ENCODE peak calls at places on chromosomes 7 and 10, in five cellular contexts. One of them, this sample, is unnamed. For H3K4me1, the result is how much of the 10 kb centered on the place peaks cover.

GRCh38 chr10:69919250-69919649 is 117.5 kb downstream of the COL13A1 start:
- DNase-seq in astrocyte: no peak
- DNase-seq in CD8-positive, alpha-beta T cell: no peak
- DNase-seq in fibroblast of lung: no peak
- DNase-seq in sigmoid colon: no peak
- DNase-seq in this sample: no peak

GRCh38 chr7:72492446-72492845 is 80.3 kb upstream of the CALN1 start:
- DNase-seq in astrocyte: no peak
- DNase-seq in CD8-positive, alpha-beta T cell: no peak
- DNase-seq in fibroblast of lung: no peak
- DNase-seq in sigmoid colon: no peak
- DNase-seq in this sample: no peak

GRCh38 chr7:157412021-157412443 is 75.2 kb downstream of the DNAJB6 start:
- DNase-seq in astrocyte: peak
- DNase-seq in CD8-positive, alpha-beta T cell: no peak
- DNase-seq in fibroblast of lung: peak
- DNase-seq in sigmoid colon: no peak
- DNase-seq in this sample: peak

GRCh38 chr7:149266451-149266850 is 4.5 kb downstream of the ZNF783 start:
- DNase-seq in astrocyte: no peak
- DNase-seq in CD8-positive, alpha-beta T cell: no peak
- DNase-seq in fibroblast of lung: no peak
- DNase-seq in sigmoid colon: peak
- DNase-seq in this sample: no peak

GRCh38 chr10:128875955-128876354 is 591.1 kb upstream of the MGMT start:
- DNase-seq in astrocyte: no peak
- DNase-seq in CD8-positive, alpha-beta T cell: no peak
- DNase-seq in fibroblast of lung: peak
- DNase-seq in sigmoid colon: peak
- DNase-seq in this sample: no peak

GRCh38 chr7:31488562-31489203 is 25.2 kb upstream of the ITPRID1 start:
- DNase-seq in astrocyte: peak
- DNase-seq in CD8-positive, alpha-beta T cell: no peak
- DNase-seq in fibroblast of lung: peak
- DNase-seq in sigmoid colon: no peak
- DNase-seq in this sample: peak

GRCh38 chr10:74645681-74646080 is 180.7 kb upstream of the KAT6B start:
- DNase-seq in astrocyte: no peak
- DNase-seq in CD8-positive, alpha-beta T cell: no peak
- DNase-seq in fibroblast of lung: no peak
- DNase-seq in sigmoid colon: no peak
- DNase-seq in this sample: no peak

GRCh38 chr7:139635521-139636240 is 112.2 kb downstream of the CLEC2L start:
- DNase-seq in astrocyte: no peak
- DNase-seq in CD8-positive, alpha-beta T cell: peak
- DNase-seq in fibroblast of lung: no peak
- DNase-seq in sigmoid colon: no peak
- DNase-seq in this sample: no peak

GRCh38 chr7:108211382-108212201 is 81.4 kb upstream of the LAMB4 start:
- DNase-seq in astrocyte: peak
- DNase-seq in CD8-positive, alpha-beta T cell: no peak
- DNase-seq in fibroblast of lung: peak
- DNase-seq in sigmoid colon: no peak
- DNase-seq in this sample: peak

GRCh38 chr7:74093671-74094223 is 10.1 kb downstream of the LIMK1 start:
- DNase-seq in astrocyte: no peak
- DNase-seq in CD8-positive, alpha-beta T cell: no peak
- DNase-seq in fibroblast of lung: no peak
- DNase-seq in sigmoid colon: peak
- DNase-seq in this sample: no peak

GRCh38 chr7:5064391-5065106 is 18.9 kb downstream of the RBAK start:
- DNase-seq in astrocyte: peak
- DNase-seq in CD8-positive, alpha-beta T cell: no peak
- DNase-seq in fibroblast of lung: peak
- DNase-seq in sigmoid colon: no peak
- DNase-seq in this sample: peak

GRCh38 chr10:107686095-107686494 is 521.6 kb upstream of the SORCS1 start:
- DNase-seq in astrocyte: no peak
- DNase-seq in CD8-positive, alpha-beta T cell: no peak
- DNase-seq in fibroblast of lung: no peak
- DNase-seq in sigmoid colon: no peak
- DNase-seq in this sample: no peak

GRCh38 chr7:154409703-154410311 is 357.6 kb downstream of the DPP6 start:
- DNase-seq in astrocyte: peak
- DNase-seq in CD8-positive, alpha-beta T cell: no peak
- DNase-seq in fibroblast of lung: peak
- DNase-seq in sigmoid colon: no peak
- DNase-seq in this sample: peak

GRCh38 chr7:21304836-21305235 is 123.0 kb upstream of the SP4 start:
- DNase-seq in astrocyte: no peak
- DNase-seq in CD8-positive, alpha-beta T cell: no peak
- DNase-seq in fibroblast of lung: no peak
- DNase-seq in sigmoid colon: no peak
- DNase-seq in this sample: no peak

GRCh38 chr10:67662415-67662814 is 33.6 kb downstream of the CTNNA3 start:
- DNase-seq in astrocyte: no peak
- DNase-seq in CD8-positive, alpha-beta T cell: no peak
- DNase-seq in fibroblast of lung: no peak
- DNase-seq in sigmoid colon: no peak
- DNase-seq in this sample: no peak

GRCh38 chr7:70569335-70569819 is 562.6 kb upstream of the GALNT17 start:
- DNase-seq in astrocyte: peak
- DNase-seq in CD8-positive, alpha-beta T cell: no peak
- DNase-seq in fibroblast of lung: no peak
- DNase-seq in sigmoid colon: no peak
- DNase-seq in this sample: no peak

GRCh38 chr10:119149157-119149556 is 16.4 kb downstream of the SFXN4 start:
- DNase-seq in astrocyte: no peak
- DNase-seq in CD8-positive, alpha-beta T cell: no peak
- DNase-seq in fibroblast of lung: no peak
- DNase-seq in sigmoid colon: peak
- DNase-seq in this sample: no peak

GRCh38 chr10:12419279-12419847 is 70.0 kb downstream of the CAMK1D start:
- DNase-seq in astrocyte: peak
- DNase-seq in CD8-positive, alpha-beta T cell: no peak
- DNase-seq in fibroblast of lung: peak
- DNase-seq in sigmoid colon: peak
- DNase-seq in this sample: peak

GRCh38 chr10:3780766-3781457 is 4.1 kb downstream of the KLF6 start:
- DNase-seq in astrocyte: peak
- DNase-seq in CD8-positive, alpha-beta T cell: no peak
- DNase-seq in fibroblast of lung: peak
- DNase-seq in sigmoid colon: peak
- DNase-seq in this sample: peak

GRCh38 chr7:129777195-129777844 is 165.8 kb downstream of the NRF1 start:
- DNase-seq in astrocyte: no peak
- DNase-seq in CD8-positive, alpha-beta T cell: no peak
- DNase-seq in fibroblast of lung: no peak
- DNase-seq in sigmoid colon: no peak
- DNase-seq in this sample: no peak

GRCh38 chr7:67018940-67019339 is 22.3 kb downstream of the TYW1 start:
- DNase-seq in astrocyte: no peak
- DNase-seq in CD8-positive, alpha-beta T cell: no peak
- DNase-seq in fibroblast of lung: no peak
- DNase-seq in sigmoid colon: peak
- DNase-seq in this sample: no peak

GRCh38 chr7:136496526-136496925 is 371.9 kb upstream of the CHRM2 start:
- DNase-seq in astrocyte: no peak
- DNase-seq in CD8-positive, alpha-beta T cell: no peak
- DNase-seq in fibroblast of lung: no peak
- DNase-seq in sigmoid colon: no peak
- DNase-seq in this sample: no peak

GRCh38 chr7:121537031-121537430 is 140.9 kb upstream of the FAM3C start:
- DNase-seq in astrocyte: no peak
- DNase-seq in CD8-positive, alpha-beta T cell: no peak
- DNase-seq in fibroblast of lung: no peak
- DNase-seq in sigmoid colon: no peak
- DNase-seq in this sample: no peak

GRCh38 chr10:59234814-59235429 is 58.5 kb downstream of the PHYHIPL start:
- DNase-seq in astrocyte: peak
- DNase-seq in CD8-positive, alpha-beta T cell: no peak
- DNase-seq in fibroblast of lung: peak
- DNase-seq in sigmoid colon: no peak
- DNase-seq in this sample: peak

GRCh38 chr10:119466076-119466475 is 76.4 kb downstream of the RGS10 start:
- DNase-seq in astrocyte: no peak
- DNase-seq in CD8-positive, alpha-beta T cell: no peak
- DNase-seq in fibroblast of lung: no peak
- DNase-seq in sigmoid colon: no peak
- DNase-seq in this sample: no peak

GRCh38 chr7:94174956-94175355 is 170.8 kb upstream of the BET1 start:
- DNase-seq in astrocyte: no peak
- DNase-seq in CD8-positive, alpha-beta T cell: no peak
- DNase-seq in fibroblast of lung: no peak
- DNase-seq in sigmoid colon: no peak
- DNase-seq in this sample: peak

GRCh38 chr7:158950914-158951635 is 94.7 kb downstream of the DYNC2I1 start:
- DNase-seq in astrocyte: no peak
- DNase-seq in CD8-positive, alpha-beta T cell: no peak
- DNase-seq in fibroblast of lung: peak
- DNase-seq in sigmoid colon: no peak
- DNase-seq in this sample: no peak

GRCh38 chr10:70190581-70190980 is 20.3 kb upstream of the SAR1A start:
- DNase-seq in astrocyte: no peak
- DNase-seq in CD8-positive, alpha-beta T cell: no peak
- DNase-seq in fibroblast of lung: peak
- DNase-seq in sigmoid colon: no peak
- DNase-seq in this sample: peak

GRCh38 chr10:73998623-73999622 is 1.0 kb downstream of the VCL start:
- DNase-seq in astrocyte: peak
- DNase-seq in CD8-positive, alpha-beta T cell: no peak
- DNase-seq in fibroblast of lung: peak
- DNase-seq in sigmoid colon: peak
- DNase-seq in this sample: peak

GRCh38 chr7:117872565-117873055 is 631 bp downstream of the CTTNBP2 start:
- DNase-seq in astrocyte: no peak
- DNase-seq in CD8-positive, alpha-beta T cell: no peak
- DNase-seq in fibroblast of lung: peak
- DNase-seq in sigmoid colon: peak
- DNase-seq in this sample: peak

GRCh38 chr10:112907893-112908292 is 42.2 kb upstream of the TCF7L2 start:
- DNase-seq in astrocyte: no peak
- DNase-seq in CD8-positive, alpha-beta T cell: no peak
- DNase-seq in fibroblast of lung: no peak
- DNase-seq in sigmoid colon: no peak
- DNase-seq in this sample: peak

GRCh38 chr7:139648941-139649425 is 125.5 kb downstream of the CLEC2L start:
- DNase-seq in astrocyte: no peak
- DNase-seq in CD8-positive, alpha-beta T cell: no peak
- DNase-seq in fibroblast of lung: no peak
- DNase-seq in sigmoid colon: no peak
- DNase-seq in this sample: no peak

GRCh38 chr7:33563010-33563409 is 342.3 kb upstream of the BMPER start:
- DNase-seq in astrocyte: no peak
- DNase-seq in CD8-positive, alpha-beta T cell: no peak
- DNase-seq in fibroblast of lung: peak
- DNase-seq in sigmoid colon: no peak
- DNase-seq in this sample: peak
- H3K4me1 ChIP-seq in astrocyte: under half
- H3K4me1 ChIP-seq in CD8-positive, alpha-beta T cell: under half
- H3K4me1 ChIP-seq in fibroblast of lung: under half
- H3K4me1 ChIP-seq in sigmoid colon: under half
- H3K4me1 ChIP-seq in this sample: under half

GRCh38 chr7:42194218-42194617 is 42.8 kb downstream of the GLI3 start:
- DNase-seq in astrocyte: no peak
- DNase-seq in CD8-positive, alpha-beta T cell: no peak
- DNase-seq in fibroblast of lung: peak
- DNase-seq in sigmoid colon: no peak
- DNase-seq in this sample: no peak
- H3K4me1 ChIP-seq in astrocyte: under half
- H3K4me1 ChIP-seq in CD8-positive, alpha-beta T cell: under half
- H3K4me1 ChIP-seq in fibroblast of lung: under half
- H3K4me1 ChIP-seq in sigmoid colon: half or more
- H3K4me1 ChIP-seq in this sample: under half

GRCh38 chr10:132404169-132404880 is 7.3 kb downstream of the PWWP2B start:
- DNase-seq in astrocyte: no peak
- DNase-seq in CD8-positive, alpha-beta T cell: no peak
- DNase-seq in fibroblast of lung: no peak
- DNase-seq in sigmoid colon: no peak
- DNase-seq in this sample: no peak

GRCh38 chr10:132400547-132401151 is 3.6 kb downstream of the PWWP2B start:
- DNase-seq in astrocyte: no peak
- DNase-seq in CD8-positive, alpha-beta T cell: no peak
- DNase-seq in fibroblast of lung: no peak
- DNase-seq in sigmoid colon: peak
- DNase-seq in this sample: no peak

GRCh38 chr10:132403511-132404168 is 6.6 kb downstream of the PWWP2B start:
- DNase-seq in astrocyte: no peak
- DNase-seq in CD8-positive, alpha-beta T cell: no peak
- DNase-seq in fibroblast of lung: no peak
- DNase-seq in sigmoid colon: no peak
- DNase-seq in this sample: no peak

GRCh38 chr10:132401396-132402168 is 4.6 kb downstream of the PWWP2B start:
- DNase-seq in astrocyte: no peak
- DNase-seq in CD8-positive, alpha-beta T cell: no peak
- DNase-seq in fibroblast of lung: no peak
- DNase-seq in sigmoid colon: peak
- DNase-seq in this sample: no peak

DNA sequence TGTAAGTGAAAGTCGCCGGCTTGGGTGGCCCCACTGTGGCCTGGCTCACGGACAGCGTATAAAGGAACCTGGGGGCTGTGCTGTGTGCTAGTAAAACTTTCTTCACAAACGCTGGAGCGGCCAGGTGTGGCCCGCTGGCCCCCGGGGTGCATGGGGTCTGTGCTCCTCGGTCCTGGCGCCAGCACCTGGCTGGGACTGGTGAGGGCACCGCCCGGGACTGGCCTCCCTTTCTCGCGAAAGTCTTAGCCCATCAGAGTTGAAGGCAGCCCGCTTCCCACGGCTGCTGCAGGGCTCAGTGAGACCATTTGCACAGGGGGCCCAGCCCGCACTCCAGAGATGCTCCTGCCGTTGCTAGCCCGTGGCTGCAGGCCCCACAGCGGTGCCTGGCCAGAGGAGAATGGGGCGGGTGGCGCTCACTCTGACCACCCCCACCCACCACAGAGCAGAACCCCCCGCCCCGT is 5.8 kb downstream of the PWWP2B start:
- DNase-seq in astrocyte: no peak
- DNase-seq in CD8-positive, alpha-beta T cell: no peak
- DNase-seq in fibroblast of lung: no peak
- DNase-seq in sigmoid colon: peak
- DNase-seq in this sample: no peak
- H3K4me1 ChIP-seq in astrocyte: under half
- H3K4me1 ChIP-seq in CD8-positive, alpha-beta T cell: under half
- H3K4me1 ChIP-seq in fibroblast of lung: under half
- H3K4me1 ChIP-seq in sigmoid colon: half or more
- H3K4me1 ChIP-seq in this sample: under half

DNA sequence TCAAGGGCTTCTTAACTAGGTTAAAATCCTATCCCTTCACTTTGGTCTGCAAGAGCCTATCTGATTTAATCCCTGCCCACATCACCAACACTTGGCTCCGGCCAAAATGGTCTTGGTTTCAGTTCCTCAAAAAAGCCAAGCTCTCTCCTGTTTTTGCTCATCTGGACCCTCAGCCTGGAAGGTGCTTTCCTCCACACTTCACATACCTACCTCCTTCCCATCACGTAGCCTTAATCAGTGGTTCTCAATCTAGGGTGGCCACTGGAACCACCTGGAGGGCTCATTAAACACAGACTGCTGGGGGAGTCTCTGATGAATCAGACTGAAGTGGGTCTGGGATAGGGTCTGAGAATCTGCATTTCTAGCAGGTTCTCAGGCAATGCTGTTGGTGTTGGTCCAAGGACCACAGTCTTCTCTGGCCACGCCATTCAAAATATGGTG is 227.0 kb upstream of the AOAH start:
- DNase-seq in astrocyte: no peak
- DNase-seq in CD8-positive, alpha-beta T cell: no peak
- DNase-seq in fibroblast of lung: no peak
- DNase-seq in sigmoid colon: no peak
- DNase-seq in this sample: no peak
- H3K4me1 ChIP-seq in astrocyte: under half
- H3K4me1 ChIP-seq in CD8-positive, alpha-beta T cell: under half
- H3K4me1 ChIP-seq in fibroblast of lung: under half
- H3K4me1 ChIP-seq in sigmoid colon: under half
- H3K4me1 ChIP-seq in this sample: under half

This sample was measured in mesenchymal stem cell.